ENCODE peak calls at places on chromosomes 4 and X, in five cellular contexts. M, V, K, X and Y are unnamed samples.

GRCh38 chrX:17425151-17425550 is 50.2 kb downstream of the NHS start:
- DNase-seq in K (no peak), V (no peak), M (no peak), X (no peak), Y (no peak)

GRCh38 chrX:119763175-119763574 is 4.8 kb downstream of the SOWAHD start:
- DNase-seq in V (no peak), X (no peak), K (no peak), M (peak), Y (no peak)

GRCh38 chr4:26139310-26139924 is 181.4 kb upstream of the RBPJ start:
- DNase-seq in M (no peak), V (no peak), X (no peak), K (no peak), Y (no peak)

GRCh38 chr4:27009539-27009938 is 148.9 kb downstream of the STIM2 start:
- DNase-seq in X (no peak), M (no peak), V (no peak), K (no peak), Y (no peak)

GRCh38 chrX:10017866-10018265 is 50.7 kb downstream of the CLDN34 start:
- DNase-seq in X (no peak), V (no peak), K (peak), M (peak), Y (no peak)

GRCh38 chr4:3660086-3660927 is 105.9 kb upstream of the ADRA2C start:
- DNase-seq in M (no peak), K (no peak), V (no peak), X (no peak), Y (no peak)

GRCh38 chr4:1075809-1076524 is 37.4 kb downstream of the RNF212 start:
- DNase-seq in X (no peak), M (no peak), V (no peak), K (no peak), Y (no peak)

GRCh38 chr4:133969202-133969873 is 232.3 kb downstream of the PABPC4L start:
- DNase-seq in X (no peak), M (no peak), V (no peak), K (no peak), Y (no peak)

GRCh38 chrX:109714340-109714958 is 18.6 kb downstream of the ACSL4 start:
- DNase-seq in M (peak), X (no peak), V (no peak), K (no peak), Y (no peak)

GRCh38 chr4:102575369-102576129 is 74.4 kb downstream of the NFKB1 start:
- DNase-seq in X (no peak), V (no peak), M (no peak), K (no peak), Y (no peak)

GRCh38 chrX:10296581-10296980 is 139.8 kb downstream of the CLCN4 start:
- DNase-seq in K (no peak), V (no peak), X (no peak), M (peak), Y (no peak)

GRCh38 chrX:7606253-7606652 is 236.7 kb upstream of the VCX start:
- DNase-seq in X (no peak), M (no peak), K (no peak), V (no peak), Y (no peak)

GRCh38 chr4:16967722-16968121 is 69.3 kb upstream of the LDB2 start:
- DNase-seq in M (peak), V (no peak), X (no peak), K (peak), Y (peak)

GRCh38 chrX:37405954-37406353 is 56.8 kb downstream of the PRRG1 start:
- DNase-seq in V (no peak), X (no peak), K (no peak), M (peak), Y (no peak)

GRCh38 chr4:14787894-14788293 is 214.4 kb upstream of the CPEB2 start:
- DNase-seq in K (no peak), V (no peak), M (no peak), X (no peak), Y (no peak)

GRCh38 chr4:158179465-158179864 is 6.6 kb upstream of the GASK1B start:
- DNase-seq in M (no peak), K (no peak), X (no peak), V (no peak), Y (no peak)

GRCh38 chr4:8657381-8657776 is 64.8 kb downstream of the CPZ start:
- DNase-seq in X (no peak), M (no peak), K (no peak), V (no peak), Y (peak)

GRCh38 chrX:101740642-101741041 is 81.0 kb upstream of the ARMCX2 start:
- DNase-seq in V (no peak), K (no peak), X (no peak), M (no peak), Y (no peak)

GRCh38 chrX:107829880-107830279 is 4.2 kb downstream of the MID2 start:
- DNase-seq in V (no peak), X (no peak), M (no peak), K (no peak), Y (no peak)

GRCh38 chr4:8614365-8615193 is 22.0 kb downstream of the CPZ start:
- DNase-seq in V (no peak), X (no peak), M (no peak), K (no peak), Y (no peak)

GRCh38 chrX:47564438-47565085 is 3.6 kb downstream of the ARAF start:
- DNase-seq in M (no peak), V (no peak), K (peak), X (no peak), Y (no peak)

GRCh38 chrX:104195489-104196084 is 29.3 kb downstream of the FAM199X start:
- DNase-seq in X (no peak), K (no peak), M (peak), V (peak), Y (no peak)

GRCh38 chr4:82524570-82525152 is 37.1 kb downstream of the TMEM150C start:
- DNase-seq in V (no peak), X (no peak), K (no peak), M (no peak), Y (no peak)

GRCh38 chrX:30504309-30504708 is 73.3 kb downstream of the TASL start:
- DNase-seq in K (no peak), V (peak), M (peak), X (no peak), Y (no peak)

GRCh38 chr4:93066746-93067145 is 761.8 kb upstream of the ATOH1 start:
- DNase-seq in K (no peak), X (no peak), M (no peak), V (no peak), Y (no peak)

GRCh38 chrX:103793541-103793932 is 16.9 kb downstream of the PLP1 start:
- DNase-seq in V (no peak), X (no peak), K (no peak), M (no peak), Y (no peak)

GRCh38 chrX:53280703-53281320 is 572 bp downstream of the IQSEC2 start:
- DNase-seq in V (no peak), X (no peak), M (peak), K (peak), Y (no peak)

GRCh38 chr4:1151541-1151940 is 20.8 kb downstream of the SPON2 start:
- DNase-seq in V (no peak), X (no peak), K (no peak), M (no peak), Y (no peak)

GRCh38 chr4:142544014-142544413 is 302.1 kb downstream of the INPP4B start:
- DNase-seq in M (no peak), K (no peak), V (no peak), X (no peak), Y (no peak)